ENCODE peak calls at places on chromosomes 11 and 22, in seven cellular contexts. X is tibial nerve, V is fibroblast of lung, Q is lower lobe of right lung, B is thoracic aorta, T is endothelial cell of umbilical vein, N is ovary. I is an unnamed sample.

GRCh38 chr22:21707677-21708076 is 27.9 kb downstream of the YPEL1 start:
- DNase-seq in X (no peak), V (peak; percentile 11), Q (no peak), B (no peak), T (no peak), N (no peak), I (no peak)

GRCh38 chr11:16791494-16791961 is 53.1 kb downstream of the C11orf58 start:
- DNase-seq in X (peak; percentile 49), V (peak; percentile 92), Q (peak; percentile 68), B (peak; percentile 62), T (peak; percentile 94), N (peak; percentile 27), I (peak; percentile 25)

GRCh38 chr22:24128024-24128423 is 53.3 kb upstream of the SUSD2 start:
- DNase-seq in X (no peak), V (no peak), Q (no peak), B (no peak), T (no peak), N (no peak), I (no peak)

GRCh38 chr22:37135023-37135422 is 14.7 kb downstream of the IL2RB start:
- DNase-seq in X (no peak), V (no peak), Q (no peak), B (no peak), T (no peak), N (no peak), I (no peak)

GRCh38 chr11:9132203-9132878 is 40.9 kb upstream of the SCUBE2 start:
- DNase-seq in X (no peak), V (no peak), Q (no peak), B (no peak), T (no peak), N (no peak), I (no peak)

GRCh38 chr22:27212617-27213177 is 555.3 kb downstream of the MIAT start:
- DNase-seq in X (peak; percentile 91), V (peak; percentile 95), Q (no peak), B (peak; percentile 79), T (peak; percentile 96), N (peak; percentile 77), I (peak; percentile 77)

GRCh38 chr11:96459751-96460150 is 69.9 kb downstream of the JRKL start:
- DNase-seq in X (no peak), V (no peak), Q (no peak), B (no peak), T (no peak), N (no peak), I (no peak)

GRCh38 chr22:23781533-23781932 is 5.2 kb upstream of the SMARCB1 start:
- DNase-seq in X (no peak), V (peak; percentile 59), Q (no peak), B (no peak), T (no peak), N (no peak), I (no peak)

GRCh38 chr11:5815534-5815933 is 6.8 kb downstream of the OR52N2 start:
- DNase-seq in X (no peak), V (no peak), Q (no peak), B (no peak), T (no peak), N (no peak), I (no peak)

GRCh38 chr11:127042445-127042844 is 41.9 kb upstream of the KIRREL3 start:
- DNase-seq in X (no peak), V (no peak), Q (no peak), B (no peak), T (no peak), N (no peak), I (no peak)

GRCh38 chr11:112227002-112227401 is 774 bp downstream of the PTS start:
- DNase-seq in X (no peak), V (peak; percentile 47), Q (no peak), B (no peak), T (no peak), N (no peak), I (no peak)

GRCh38 chr11:1193326-1194230 is 29.3 kb upstream of the MUC5B start:
- DNase-seq in X (no peak), V (no peak), Q (peak; percentile 38), B (no peak), T (no peak), N (no peak), I (no peak)
- H3K9me3 ChIP-seq in X (no peaks in the 10 kb centered on the region), V (no peaks in the 10 kb centered on the region), Q (no peaks in the 10 kb centered on the region), B (no peaks in the 10 kb centered on the region), T (no peaks in the 10 kb centered on the region), N (no peaks in the 10 kb centered on the region), I (no peaks in the 10 kb centered on the region)

GRCh38 chr11:61754534-61755482 is 2.4 kb downstream of the MYRF start:
- DNase-seq in X (no peak), V (peak; percentile 15), Q (peak; percentile 67), B (no peak), T (no peak), N (peak; percentile 86), I (peak; percentile 69)

GRCh38 chr11:61752117-61752924 is at the start of gene MYRF:
- DNase-seq in X (no peak), V (no peak), Q (peak; percentile 61), B (no peak), T (peak; percentile 21), N (peak; percentile 59), I (peak; percentile 57)

GRCh38 chr11:61751384-61751783 is 1.1 kb upstream of the MYRF start:
- DNase-seq in X (no peak), V (no peak), Q (no peak), B (no peak), T (no peak), N (peak; percentile 65), I (no peak)

GRCh38 chr11:61752925-61753551 is 602 bp downstream of the MYRF start:
- DNase-seq in X (no peak), V (no peak), Q (no peak), B (no peak), T (no peak), N (no peak), I (no peak)

GRCh38 chr11:61753672-61754071 is 1.2 kb downstream of the MYRF start:
- DNase-seq in X (no peak), V (no peak), Q (no peak), B (no peak), T (no peak), N (no peak), I (peak; percentile 42)
- H3K27ac ChIP-seq in X (no peak overlapping the region), V (no peak overlapping the region), Q (peak overlapping the region; percentile 67), B (no peak overlapping the region), T (no peak overlapping the region), N (peak overlapping the region; percentile 19), I (peak overlapping the region; percentile 95)

GRCh38 chr11:100812517-100812916 is 125.4 kb downstream of the ARHGAP42 start:
- DNase-seq in X (no peak), V (no peak), Q (no peak), B (no peak), T (no peak), N (no peak), I (peak; percentile 14)
- H3K9me3 ChIP-seq in X (no peaks in the 10 kb centered on the region), V (no peaks in the 10 kb centered on the region), Q (no peaks in the 10 kb centered on the region), B (no peaks in the 10 kb centered on the region), T (no peaks in the 10 kb centered on the region), N (no peaks in the 10 kb centered on the region), I (no peaks in the 10 kb centered on the region)

DNA sequence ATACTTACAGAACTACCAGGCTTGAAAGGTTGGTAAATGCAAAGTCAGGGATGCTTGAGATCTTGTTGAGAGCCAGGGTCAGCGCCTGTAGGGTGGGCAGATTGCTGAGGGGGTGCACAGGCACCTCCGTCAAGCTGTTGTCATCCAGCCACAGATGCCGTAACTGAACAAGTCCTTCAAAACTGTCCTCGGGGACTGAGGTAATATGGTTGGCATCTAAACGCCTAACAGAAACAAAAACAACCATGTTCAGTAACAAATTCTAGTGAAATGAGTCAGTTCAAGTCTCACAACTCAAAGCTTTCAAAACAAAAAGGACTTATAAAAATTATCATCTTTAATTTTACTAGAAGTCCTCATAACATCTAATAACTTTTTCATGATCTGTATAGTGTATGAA is 22.2 kb upstream of the CCDC34 start:
- DNase-seq in X (no peak), V (peak; percentile 76), Q (no peak), B (peak; percentile 14), T (peak; percentile 14), N (no peak), I (no peak)
- H3K27ac ChIP-seq in X (no peak overlapping the region), V (no peak overlapping the region), Q (no peak overlapping the region), B (peak overlapping the region; percentile 48), T (no peak overlapping the region), N (peak overlapping the region; percentile 18), I (no peak overlapping the region)

GRCh38 chr22:19317865-19318264 is 26.3 kb upstream of the CLTCL1 start:
- DNase-seq in X (no peak), V (no peak), Q (no peak), B (no peak), T (no peak), N (no peak), I (no peak)

GRCh38 chr22:19321757-19322156 is 30.2 kb upstream of the CLTCL1 start:
- DNase-seq in X (no peak), V (no peak), Q (no peak), B (no peak), T (no peak), N (no peak), I (no peak)

DNA sequence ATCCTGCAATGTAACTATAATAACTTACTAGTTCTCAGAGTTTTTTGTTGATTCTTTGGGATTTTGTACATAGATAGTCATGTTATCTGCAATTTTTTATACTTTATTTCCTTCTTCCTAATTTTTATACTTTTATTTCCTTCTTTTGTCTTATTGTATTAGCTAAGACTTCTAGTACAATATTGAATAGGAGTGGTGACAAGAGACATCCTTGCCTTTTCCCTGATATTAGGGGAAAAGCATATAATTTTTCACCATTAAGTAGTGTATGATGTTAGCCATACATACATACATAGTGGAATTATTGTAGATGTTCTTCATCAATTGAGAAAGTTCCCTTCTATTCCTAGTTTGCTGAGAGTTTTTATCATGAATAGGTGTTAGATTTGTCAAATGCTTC is 27.8 kb upstream of the CLTCL1 start:
- DNase-seq in X (no peak), V (no peak), Q (no peak), B (no peak), T (no peak), N (no peak), I (no peak)
- H3K9me3 ChIP-seq in X (peaks cover 60% of the 10 kb centered on the region), V (no peaks in the 10 kb centered on the region), Q (peaks cover 36% of the 10 kb centered on the region), B (peaks cover 27% of the 10 kb centered on the region), T (peaks cover 4% of the 10 kb centered on the region), N (no peaks in the 10 kb centered on the region), I (no peaks in the 10 kb centered on the region)

GRCh38 chr11:115869780-115870431 is 365.7 kb upstream of the CADM1 start:
- DNase-seq in X (no peak), V (peak; percentile 55), Q (no peak), B (no peak), T (no peak), N (no peak), I (peak; percentile 35)

GRCh38 chr11:115873813-115874212 is 369.6 kb upstream of the CADM1 start:
- DNase-seq in X (no peak), V (no peak), Q (no peak), B (no peak), T (no peak), N (no peak), I (no peak)

GRCh38 chr11:115872418-115872817 is 368.2 kb upstream of the CADM1 start:
- DNase-seq in X (no peak), V (no peak), Q (no peak), B (no peak), T (no peak), N (no peak), I (no peak)

GRCh38 chr11:115871161-115871750 is 367.0 kb upstream of the CADM1 start:
- DNase-seq in X (no peak), V (no peak), Q (no peak), B (no peak), T (no peak), N (no peak), I (no peak)

DNA sequence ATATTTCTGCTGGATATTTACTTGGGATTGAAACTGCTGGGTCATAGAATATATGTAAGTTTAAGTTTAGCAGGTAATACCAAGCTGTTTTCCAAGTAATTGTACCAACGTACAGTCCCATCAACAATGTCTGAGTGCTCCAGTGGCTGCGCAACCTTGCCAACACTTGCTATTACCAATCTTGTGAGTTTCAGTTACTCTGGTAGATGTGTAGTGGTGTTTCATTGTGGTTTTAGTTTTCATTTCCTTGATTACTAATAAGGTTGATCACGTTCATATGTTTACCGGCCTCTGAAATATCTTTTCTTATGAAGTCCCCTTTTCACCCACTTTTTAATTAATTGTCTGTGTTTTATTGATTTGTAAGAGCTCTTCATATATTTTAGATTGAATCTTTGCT is 370.6 kb upstream of the CADM1 start:
- DNase-seq in X (no peak), V (no peak), Q (no peak), B (no peak), T (no peak), N (no peak), I (no peak)
- H3K27ac ChIP-seq in X (no peak overlapping the region), V (no peak overlapping the region), Q (no peak overlapping the region), B (no peak overlapping the region), T (no peak overlapping the region), N (no peak overlapping the region), I (no peak overlapping the region)

I was measured in small intestine.